ENCODE peak calls at places on chromosome 1, in six cellular contexts. O is Calu3, E is DND-41, K is AG04450, J is WTC11, N is vagina. B is an unnamed sample.

GRCh38 chr1:236861560-236862230 is 66.6 kb downstream of the MTR start:
- DNase-seq in O (no peak), E (no peak), K (peak; percentile 10), J (no peak), N (no peak), B (peak; percentile 11)

GRCh38 chr1:172359531-172359991 is 60.9 kb upstream of the C1orf105 start:
- DNase-seq in O (no peak), E (no peak), K (no peak), J (no peak), N (no peak), B (peak; percentile 94)

GRCh38 chr1:1011388-1011949 is 1.8 kb upstream of the ISG15 start:
- DNase-seq in O (no peak), E (no peak), K (no peak), J (no peak), N (no peak), B (no peak)

GRCh38 chr1:204104331-204105222 is 31.7 kb downstream of the SOX13 start:
- DNase-seq in O (peak; percentile 60), E (peak; percentile 52), K (no peak), J (no peak), N (no peak), B (no peak)

GRCh38 chr1:64505944-64506658 is 36.2 kb downstream of the CACHD1 start:
- DNase-seq in O (peak; percentile 62), E (no peak), K (no peak), J (no peak), N (no peak), B (no peak)

GRCh38 chr1:31058012-31058411 is 7.5 kb downstream of the PUM1 start:
- DNase-seq in O (no peak), E (no peak), K (no peak), J (no peak), N (no peak), B (no peak)

GRCh38 chr1:171563675-171564074 is 58.4 kb upstream of the MYOCOS start:
- DNase-seq in O (no peak), E (no peak), K (peak; percentile 32), J (no peak), N (no peak), B (peak; percentile 18)

GRCh38 chr1:18504609-18505008 is 23.9 kb downstream of the KLHDC7A start:
- DNase-seq in O (no peak), E (no peak), K (no peak), J (no peak), N (no peak), B (no peak)

GRCh38 chr1:117095237-117095636 is 26.3 kb downstream of the TRIM45 start:
- DNase-seq in O (no peak), E (no peak), K (no peak), J (no peak), N (no peak), B (peak; percentile 87)

GRCh38 chr1:188937965-188938551 is 1539.6 kb downstream of the BRINP3 start:
- DNase-seq in O (peak; percentile 30), E (no peak), K (no peak), J (no peak), N (no peak), B (peak; percentile 22)
- TF ChIP-seq CTCF in O (peak; percentile 65), E (peak; percentile 23), K (peak; percentile 47), J (no peak), N (no peak), B (peak; percentile 54)

DNA sequence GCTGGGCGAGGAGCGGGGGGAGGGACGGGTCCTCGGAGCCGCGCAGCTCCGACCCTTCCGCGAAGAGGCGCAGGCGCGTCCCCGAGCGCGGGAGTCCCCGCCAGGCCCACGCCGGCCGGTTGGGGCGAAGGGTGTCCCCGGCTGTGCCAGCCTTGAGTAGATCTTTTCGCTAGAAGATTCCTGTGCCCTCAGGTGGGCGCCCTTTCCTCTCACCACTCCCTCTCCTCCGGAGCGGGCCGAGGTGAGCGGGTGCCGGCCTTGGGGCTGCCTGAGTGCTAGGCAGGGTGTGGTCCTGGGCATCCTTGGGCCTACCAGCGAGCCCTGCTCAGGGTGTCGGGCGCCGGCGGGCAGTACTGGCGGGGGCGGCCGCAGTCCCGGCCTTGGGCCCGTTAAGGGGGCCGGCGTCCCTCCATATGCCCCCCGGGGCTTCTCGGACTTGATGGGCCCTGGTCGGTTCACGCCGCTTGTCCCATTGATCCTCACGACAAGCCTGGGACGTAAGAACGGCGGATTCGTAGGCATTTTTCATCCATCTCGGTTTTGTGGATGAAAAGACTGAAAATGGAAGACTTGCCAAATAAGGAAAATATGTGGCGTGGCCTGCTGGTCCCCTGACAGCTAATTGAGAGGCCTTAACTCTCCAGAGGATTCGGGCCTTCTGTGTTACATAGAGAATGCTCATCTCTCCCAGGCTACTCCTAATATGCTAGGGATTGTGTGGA is 712 bp downstream of the DEGS1 start:
- DNase-seq in O (peak; percentile 69), E (peak; percentile 58), K (no peak), J (peak; percentile 51), N (no peak), B (peak; percentile 71)
- TF ChIP-seq CTCF in O (no peak), E (peak; percentile 42), K (no peak), J (no peak), N (no peak), B (no peak)

DNA sequence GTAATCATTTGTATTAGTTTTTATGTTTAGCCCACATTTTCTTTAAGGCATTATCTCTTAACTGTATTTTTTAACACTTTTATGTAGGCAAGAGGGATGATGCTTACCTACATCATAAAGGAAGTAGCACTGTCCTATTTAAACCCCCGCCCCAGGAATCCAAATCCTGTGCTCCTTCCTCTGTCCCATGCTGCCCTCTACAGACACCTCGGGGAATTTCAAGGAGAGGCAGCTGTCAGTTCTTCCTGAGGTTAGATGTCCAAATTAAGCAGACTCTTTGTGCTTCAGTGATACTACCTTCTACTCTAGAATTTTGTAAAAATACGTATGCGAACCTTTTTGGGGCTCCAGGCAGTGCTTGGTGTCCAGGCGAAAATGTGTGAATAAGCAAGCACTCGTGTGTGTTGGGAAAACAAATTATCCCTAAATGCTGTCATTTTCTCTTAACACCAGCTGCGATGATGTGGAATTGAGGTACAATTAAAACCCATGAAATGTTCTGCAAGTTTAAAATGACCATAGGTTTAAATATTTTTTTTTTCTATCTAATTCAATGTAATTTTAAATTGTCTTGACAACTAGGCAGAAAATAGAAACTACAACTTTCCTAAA is 19.2 kb downstream of the CRCT1 start:
- DNase-seq in O (peak; percentile 80), E (peak; percentile 46), K (no peak), J (peak; percentile 22), N (no peak), B (peak; percentile 1)
- TF ChIP-seq CTCF in O (peak; percentile 76), E (peak; percentile 79), K (peak; percentile 28), J (no peak), N (peak; percentile 35), B (peak; percentile 48)

GRCh38 chr1:44292641-44293040 is 62.4 kb downstream of the ERI3 start:
- DNase-seq in O (no peak), E (no peak), K (no peak), J (no peak), N (no peak), B (no peak)

GRCh38 chr1:44293761-44294315 is 61.2 kb downstream of the ERI3 start:
- DNase-seq in O (no peak), E (no peak), K (no peak), J (no peak), N (no peak), B (no peak)

GRCh38 chr1:44296794-44297193 is 58.3 kb downstream of the ERI3 start:
- DNase-seq in O (no peak), E (no peak), K (no peak), J (no peak), N (no peak), B (no peak)

GRCh38 chr1:44296067-44296466 is 59.0 kb downstream of the ERI3 start:
- DNase-seq in O (no peak), E (no peak), K (no peak), J (no peak), N (no peak), B (no peak)

GRCh38 chr1:44294588-44295007 is 60.5 kb downstream of the ERI3 start:
- DNase-seq in O (no peak), E (no peak), K (peak; percentile 11), J (peak; percentile 73), N (peak; percentile 88), B (peak; percentile 75)
- TF ChIP-seq CTCF in O (no peak), E (no peak), K (peak; percentile 39), J (no peak), N (peak; percentile 22), B (peak; percentile 40)

DNA sequence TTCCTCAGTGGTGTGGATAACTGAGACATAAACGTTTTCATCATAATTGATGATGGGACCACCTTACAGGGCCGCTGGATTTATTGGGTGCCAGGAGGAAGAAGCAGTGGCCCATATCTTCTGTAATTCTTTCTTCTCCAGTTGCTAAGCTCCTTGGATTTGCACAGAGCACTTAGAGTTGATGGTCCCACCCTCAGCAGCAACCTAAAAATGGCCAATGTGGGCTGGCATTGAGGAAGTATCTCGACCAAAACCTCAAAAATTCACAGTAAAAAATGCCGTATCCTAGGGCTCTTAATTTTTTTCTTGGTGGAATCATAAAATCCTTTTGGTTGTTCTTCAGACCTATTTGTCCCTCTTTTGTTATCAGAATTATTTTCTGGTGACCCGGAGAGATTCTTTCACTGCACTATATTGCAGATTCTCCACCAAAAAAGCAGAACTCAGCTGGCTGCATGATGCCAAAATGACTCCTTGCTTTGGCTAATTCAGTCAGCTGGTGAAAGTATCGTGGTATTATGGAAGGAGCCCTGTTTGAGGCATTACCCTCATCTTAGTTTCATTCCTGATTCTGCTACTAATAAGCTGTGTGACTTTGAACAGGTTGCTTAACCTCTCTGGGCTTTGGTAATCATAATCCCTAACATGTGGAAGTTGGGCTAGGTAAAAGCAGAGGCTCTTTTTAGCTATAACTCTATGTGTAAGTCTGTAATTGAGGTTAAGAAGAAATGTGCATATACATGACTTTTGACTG is 27.6 kb downstream of the KIRREL1 start:
- DNase-seq in O (no peak), E (no peak), K (no peak), J (no peak), N (no peak), B (peak; percentile 50)
- TF ChIP-seq CTCF in O (no peak), E (no peak), K (no peak), J (no peak), N (no peak), B (no peak)

GRCh38 chr1:192512426-192513125 is 63.0 kb upstream of the RGS1 start:
- DNase-seq in O (no peak), E (no peak), K (no peak), J (no peak), N (no peak), B (no peak)

DNA sequence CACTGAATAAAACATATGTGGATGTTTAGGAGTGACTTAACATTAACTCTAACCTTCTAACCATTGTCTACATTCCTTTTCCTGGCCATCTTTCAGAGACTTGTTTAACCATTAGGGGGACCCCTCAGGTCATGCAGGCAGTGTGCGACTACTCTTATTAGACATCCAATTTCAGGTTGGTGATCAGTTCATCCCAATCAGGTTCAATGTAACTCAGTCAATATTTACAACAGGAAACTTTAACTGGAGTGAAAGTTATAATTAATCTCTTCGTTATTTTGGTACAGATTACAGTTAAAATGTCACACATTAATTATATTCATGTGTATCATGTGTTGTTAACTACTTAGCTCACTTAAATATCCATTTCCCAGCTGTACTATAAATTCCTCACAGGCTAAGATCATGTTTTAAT is 68.8 kb upstream of the RGS1 start:
- DNase-seq in O (peak; percentile 43), E (peak; percentile 68), K (no peak), J (no peak), N (no peak), B (peak; percentile 65)
- TF ChIP-seq CTCF in O (peak; percentile 19), E (peak; percentile 86), K (peak; percentile 53), J (no peak), N (no peak), B (peak; percentile 60)

B was measured in astrocyte of the spinal cord.